ENCODE peak calls at places on chromosome 16, in five cellular contexts. One of them, this sample, is unnamed.
A peak's percentile ranks its signal among the peaks of the same experiment; 100 is the strongest.

GRCh38 chr16:89890200-89890599 is 16.8 kb downstream of the TCF25 start:
- DNase-seq in fibroblast of lung: peak; percentile 70
- DNase-seq in CD4-positive, CD25-positive, alpha-beta regulatory T cell: no peak
- DNase-seq in esophagus muscularis mucosa: no peak
- DNase-seq in A673: no peak
- DNase-seq in this sample: no peak

GRCh38 chr16:23482778-23483177 is 27.5 kb downstream of the GGA2 start:
- DNase-seq in esophagus muscularis mucosa: no peak
- DNase-seq in A673: no peak
- DNase-seq in CD4-positive, CD25-positive, alpha-beta regulatory T cell: no peak
- DNase-seq in fibroblast of lung: no peak
- DNase-seq in this sample: no peak

GRCh38 chr16:85986931-85987749 is 88.2 kb downstream of the IRF8 start:
- DNase-seq in A673: peak; percentile 23
- DNase-seq in fibroblast of lung: no peak
- DNase-seq in esophagus muscularis mucosa: no peak
- DNase-seq in CD4-positive, CD25-positive, alpha-beta regulatory T cell: no peak
- DNase-seq in this sample: no peak

GRCh38 chr16:59042296-59042695 is 308.2 kb upstream of the GOT2 start:
- DNase-seq in fibroblast of lung: peak; percentile 21
- DNase-seq in esophagus muscularis mucosa: no peak
- DNase-seq in CD4-positive, CD25-positive, alpha-beta regulatory T cell: no peak
- DNase-seq in A673: no peak
- DNase-seq in this sample: peak; percentile 27

GRCh38 chr16:47958726-47959125 is 197.1 kb downstream of the ABCC12 start:
- DNase-seq in fibroblast of lung: no peak
- DNase-seq in esophagus muscularis mucosa: no peak
- DNase-seq in A673: no peak
- DNase-seq in CD4-positive, CD25-positive, alpha-beta regulatory T cell: no peak
- DNase-seq in this sample: no peak

GRCh38 chr16:77540656-77541055 is 105.8 kb upstream of the ADAMTS18 start:
- DNase-seq in A673: no peak
- DNase-seq in esophagus muscularis mucosa: peak; percentile 47
- DNase-seq in CD4-positive, CD25-positive, alpha-beta regulatory T cell: no peak
- DNase-seq in fibroblast of lung: peak; percentile 85
- DNase-seq in this sample: no peak

GRCh38 chr16:65414284-65414984 is 292.6 kb upstream of the CDH11 start:
- DNase-seq in fibroblast of lung: peak; percentile 93
- DNase-seq in CD4-positive, CD25-positive, alpha-beta regulatory T cell: no peak
- DNase-seq in esophagus muscularis mucosa: no peak
- DNase-seq in A673: no peak
- DNase-seq in this sample: no peak

GRCh38 chr16:75443301-75443700 is 10.0 kb upstream of the CFDP1 start:
- DNase-seq in CD4-positive, CD25-positive, alpha-beta regulatory T cell: no peak
- DNase-seq in esophagus muscularis mucosa: no peak
- DNase-seq in A673: peak; percentile 56
- DNase-seq in fibroblast of lung: peak; percentile 27
- DNase-seq in this sample: no peak

GRCh38 chr16:10895053-10895946 is 18.3 kb downstream of the CIITA start:
- DNase-seq in CD4-positive, CD25-positive, alpha-beta regulatory T cell: no peak
- DNase-seq in esophagus muscularis mucosa: no peak
- DNase-seq in fibroblast of lung: peak; percentile 32
- DNase-seq in A673: peak; percentile 62
- DNase-seq in this sample: peak; percentile 33

GRCh38 chr16:15518412-15519351 is 84.3 kb downstream of the BMERB1 start:
- DNase-seq in esophagus muscularis mucosa: peak; percentile 95
- DNase-seq in CD4-positive, CD25-positive, alpha-beta regulatory T cell: no peak
- DNase-seq in fibroblast of lung: peak; percentile 90
- DNase-seq in A673: peak; percentile 28
- DNase-seq in this sample: no peak

GRCh38 chr16:14562691-14563491 is 67.2 kb downstream of the PARN start:
- DNase-seq in fibroblast of lung: peak; percentile 61
- DNase-seq in CD4-positive, CD25-positive, alpha-beta regulatory T cell: no peak
- DNase-seq in esophagus muscularis mucosa: no peak
- DNase-seq in A673: peak; percentile 15
- DNase-seq in this sample: no peak

GRCh38 chr16:35215287-35215686 is 1755.9 kb downstream of the TP53TG3F start:
- DNase-seq in esophagus muscularis mucosa: no peak
- DNase-seq in fibroblast of lung: no peak
- DNase-seq in CD4-positive, CD25-positive, alpha-beta regulatory T cell: no peak
- DNase-seq in A673: no peak
- DNase-seq in this sample: no peak

GRCh38 chr16:83738926-83739503 is 68.8 kb upstream of the HSBP1 start:
- DNase-seq in A673: no peak
- DNase-seq in CD4-positive, CD25-positive, alpha-beta regulatory T cell: no peak
- DNase-seq in fibroblast of lung: peak; percentile 82
- DNase-seq in esophagus muscularis mucosa: no peak
- DNase-seq in this sample: no peak

GRCh38 chr16:51151435-51151950 is 423 bp upstream of the SALL1 start:
- DNase-seq in esophagus muscularis mucosa: no peak
- DNase-seq in A673: peak; percentile 87
- DNase-seq in CD4-positive, CD25-positive, alpha-beta regulatory T cell: no peak
- DNase-seq in fibroblast of lung: peak; percentile 92
- DNase-seq in this sample: no peak

GRCh38 chr16:49524578-49525315 is 151.1 kb downstream of the C16orf78 start:
- DNase-seq in esophagus muscularis mucosa: no peak
- DNase-seq in fibroblast of lung: no peak
- DNase-seq in CD4-positive, CD25-positive, alpha-beta regulatory T cell: no peak
- DNase-seq in A673: no peak
- DNase-seq in this sample: no peak

GRCh38 chr16:51971184-51971583 is 575.8 kb downstream of the TOX3 start:
- DNase-seq in fibroblast of lung: no peak
- DNase-seq in CD4-positive, CD25-positive, alpha-beta regulatory T cell: no peak
- DNase-seq in esophagus muscularis mucosa: no peak
- DNase-seq in A673: peak; percentile 74
- DNase-seq in this sample: no peak

GRCh38 chr16:78390070-78390469 is 290.6 kb downstream of the WWOX start:
- DNase-seq in esophagus muscularis mucosa: no peak
- DNase-seq in fibroblast of lung: no peak
- DNase-seq in CD4-positive, CD25-positive, alpha-beta regulatory T cell: no peak
- DNase-seq in A673: no peak
- DNase-seq in this sample: no peak

GRCh38 chr16:533391-534088 is 6.0 kb downstream of the CAPN15 start:
- DNase-seq in fibroblast of lung: no peak
- DNase-seq in CD4-positive, CD25-positive, alpha-beta regulatory T cell: no peak
- DNase-seq in A673: no peak
- DNase-seq in esophagus muscularis mucosa: no peak
- DNase-seq in this sample: no peak

DNA sequence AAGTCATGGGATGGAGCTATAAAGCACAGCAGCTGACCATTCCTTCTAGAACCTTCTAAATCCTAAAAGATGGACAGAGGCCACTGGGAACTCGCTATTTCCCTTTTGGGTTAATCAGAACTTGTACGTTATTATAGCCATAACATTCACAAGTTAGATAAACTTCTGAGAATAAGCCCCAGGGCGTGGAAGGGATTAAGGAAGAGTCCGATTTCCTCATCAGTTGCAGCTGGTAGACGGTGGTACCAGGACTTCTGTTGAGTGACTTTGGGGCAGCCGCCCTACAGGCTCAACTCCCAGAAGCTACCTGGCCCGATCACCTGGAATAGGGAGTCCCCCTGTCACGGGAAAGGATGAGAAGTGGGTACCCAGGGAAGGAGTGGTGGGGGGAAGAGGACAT is 370.1 kb upstream of the ZFHX3 start:
- DNase-seq in esophagus muscularis mucosa: no peak
- DNase-seq in fibroblast of lung: no peak
- DNase-seq in CD4-positive, CD25-positive, alpha-beta regulatory T cell: no peak
- DNase-seq in A673: no peak
- DNase-seq in this sample: no peak
- H3K4me3 ChIP-seq in esophagus muscularis mucosa: no peak overlapping the region
- H3K4me3 ChIP-seq in fibroblast of lung: no peak overlapping the region
- H3K4me3 ChIP-seq in CD4-positive, CD25-positive, alpha-beta regulatory T cell: no peak overlapping the region
- H3K4me3 ChIP-seq in A673: no peak overlapping the region
- H3K4me3 ChIP-seq in this sample: no peak overlapping the region

GRCh38 chr16:87762071-87762571 is 3.7 kb downstream of the KLHDC4 start:
- DNase-seq in fibroblast of lung: no peak
- DNase-seq in esophagus muscularis mucosa: no peak
- DNase-seq in A673: no peak
- DNase-seq in CD4-positive, CD25-positive, alpha-beta regulatory T cell: no peak
- DNase-seq in this sample: no peak
- H3K4me3 ChIP-seq in fibroblast of lung: no peak overlapping the region
- H3K4me3 ChIP-seq in esophagus muscularis mucosa: no peak overlapping the region
- H3K4me3 ChIP-seq in A673: no peak overlapping the region
- H3K4me3 ChIP-seq in CD4-positive, CD25-positive, alpha-beta regulatory T cell: no peak overlapping the region
- H3K4me3 ChIP-seq in this sample: no peak overlapping the region

GRCh38 chr16:70418993-70419318 is 19.9 kb downstream of the ST3GAL2 start:
- DNase-seq in fibroblast of lung: no peak
- DNase-seq in A673: no peak
- DNase-seq in esophagus muscularis mucosa: no peak
- DNase-seq in CD4-positive, CD25-positive, alpha-beta regulatory T cell: no peak
- DNase-seq in this sample: no peak
- H3K4me3 ChIP-seq in fibroblast of lung: no peak overlapping the region
- H3K4me3 ChIP-seq in A673: no peak overlapping the region
- H3K4me3 ChIP-seq in esophagus muscularis mucosa: no peak overlapping the region
- H3K4me3 ChIP-seq in CD4-positive, CD25-positive, alpha-beta regulatory T cell: peak overlapping the region; percentile 41
- H3K4me3 ChIP-seq in this sample: peak overlapping the region; percentile 5

GRCh38 chr16:29972500-29972899 is 1.2 kb upstream of the TAOK2 start:
- DNase-seq in fibroblast of lung: no peak
- DNase-seq in CD4-positive, CD25-positive, alpha-beta regulatory T cell: no peak
- DNase-seq in A673: no peak
- DNase-seq in esophagus muscularis mucosa: no peak
- DNase-seq in this sample: no peak

GRCh38 chr16:29968205-29968604 is 5.5 kb upstream of the TAOK2 start:
- DNase-seq in fibroblast of lung: no peak
- DNase-seq in A673: no peak
- DNase-seq in CD4-positive, CD25-positive, alpha-beta regulatory T cell: no peak
- DNase-seq in esophagus muscularis mucosa: no peak
- DNase-seq in this sample: no peak

GRCh38 chr16:29973384-29974246 is at the start of gene TAOK2:
- DNase-seq in CD4-positive, CD25-positive, alpha-beta regulatory T cell: peak; percentile 93
- DNase-seq in A673: peak; percentile 99
- DNase-seq in fibroblast of lung: peak; percentile 99
- DNase-seq in esophagus muscularis mucosa: peak; percentile 99
- DNase-seq in this sample: peak; percentile 97

GRCh38 chr16:29972992-29973383 is 680 bp upstream of the TAOK2 start:
- DNase-seq in CD4-positive, CD25-positive, alpha-beta regulatory T cell: no peak
- DNase-seq in A673: no peak
- DNase-seq in fibroblast of lung: no peak
- DNase-seq in esophagus muscularis mucosa: no peak
- DNase-seq in this sample: no peak

GRCh38 chr16:29971304-29971703 is 2.4 kb upstream of the TAOK2 start:
- DNase-seq in fibroblast of lung: no peak
- DNase-seq in CD4-positive, CD25-positive, alpha-beta regulatory T cell: no peak
- DNase-seq in A673: no peak
- DNase-seq in esophagus muscularis mucosa: no peak
- DNase-seq in this sample: no peak
- H3K4me3 ChIP-seq in fibroblast of lung: no peak overlapping the region
- H3K4me3 ChIP-seq in CD4-positive, CD25-positive, alpha-beta regulatory T cell: no peak overlapping the region
- H3K4me3 ChIP-seq in A673: no peak overlapping the region
- H3K4me3 ChIP-seq in esophagus muscularis mucosa: no peak overlapping the region
- H3K4me3 ChIP-seq in this sample: no peak overlapping the region

DNA sequence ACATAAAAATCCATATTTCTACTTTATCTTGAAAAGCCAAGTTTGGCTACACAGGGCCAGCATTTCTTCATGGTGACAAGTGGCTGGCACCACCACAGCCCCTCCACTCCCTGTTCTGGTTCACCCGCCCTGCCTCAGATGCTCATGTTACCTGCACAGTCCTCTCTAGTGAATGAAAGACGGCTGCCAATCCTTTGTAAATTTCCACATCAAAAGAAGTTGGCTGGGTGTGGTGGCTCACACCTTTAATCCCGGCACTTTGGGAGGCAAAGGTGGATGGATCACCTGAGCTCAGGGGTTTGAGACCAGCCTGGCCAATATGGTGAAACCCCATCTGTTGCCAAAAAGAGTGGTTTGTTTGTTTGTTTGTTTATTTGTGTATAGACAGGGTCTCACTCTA is 19.9 kb upstream of the CORO1A start:
- DNase-seq in fibroblast of lung: no peak
- DNase-seq in esophagus muscularis mucosa: no peak
- DNase-seq in A673: no peak
- DNase-seq in CD4-positive, CD25-positive, alpha-beta regulatory T cell: no peak
- DNase-seq in this sample: no peak
- H3K4me3 ChIP-seq in fibroblast of lung: no peak overlapping the region
- H3K4me3 ChIP-seq in esophagus muscularis mucosa: no peak overlapping the region
- H3K4me3 ChIP-seq in A673: no peak overlapping the region
- H3K4me3 ChIP-seq in CD4-positive, CD25-positive, alpha-beta regulatory T cell: no peak overlapping the region
- H3K4me3 ChIP-seq in this sample: no peak overlapping the region

GRCh38 chr16:24670623-24671454 is 58.6 kb upstream of the TNRC6A start:
- DNase-seq in A673: peak; percentile 79
- DNase-seq in fibroblast of lung: peak; percentile 89
- DNase-seq in esophagus muscularis mucosa: peak; percentile 93
- DNase-seq in CD4-positive, CD25-positive, alpha-beta regulatory T cell: no peak
- DNase-seq in this sample: no peak
- H3K4me3 ChIP-seq in A673: no peak overlapping the region
- H3K4me3 ChIP-seq in fibroblast of lung: no peak overlapping the region
- H3K4me3 ChIP-seq in esophagus muscularis mucosa: peak overlapping the region; percentile 16
- H3K4me3 ChIP-seq in CD4-positive, CD25-positive, alpha-beta regulatory T cell: no peak overlapping the region
- H3K4me3 ChIP-seq in this sample: no peak overlapping the region

DNA sequence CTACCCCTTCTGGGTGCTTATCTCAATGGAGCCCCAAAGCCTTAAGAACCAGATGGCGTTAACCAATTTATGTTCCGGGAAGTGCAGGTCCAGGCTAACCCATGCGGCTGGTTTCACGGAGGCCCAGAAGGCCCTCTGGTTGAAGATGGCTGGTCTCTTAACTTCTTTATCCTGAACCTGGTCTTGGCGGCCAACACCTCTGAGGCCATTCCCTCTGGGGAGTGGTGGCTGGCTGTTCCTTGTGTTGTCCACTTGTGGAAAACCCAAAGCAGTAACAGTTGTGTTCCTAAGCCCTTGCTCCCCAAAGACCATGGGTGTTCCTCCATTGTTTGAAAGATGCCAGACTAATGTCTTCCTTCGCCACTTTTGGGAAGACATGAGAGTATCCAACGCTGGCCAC is 1.5 kb downstream of the CDYL2 start:
- DNase-seq in CD4-positive, CD25-positive, alpha-beta regulatory T cell: no peak
- DNase-seq in A673: no peak
- DNase-seq in esophagus muscularis mucosa: no peak
- DNase-seq in fibroblast of lung: no peak
- DNase-seq in this sample: no peak
- H3K4me3 ChIP-seq in CD4-positive, CD25-positive, alpha-beta regulatory T cell: peak overlapping the region; percentile 16
- H3K4me3 ChIP-seq in A673: no peak overlapping the region
- H3K4me3 ChIP-seq in esophagus muscularis mucosa: peak overlapping the region; percentile 56
- H3K4me3 ChIP-seq in fibroblast of lung: no peak overlapping the region
- H3K4me3 ChIP-seq in this sample: no peak overlapping the region

DNA sequence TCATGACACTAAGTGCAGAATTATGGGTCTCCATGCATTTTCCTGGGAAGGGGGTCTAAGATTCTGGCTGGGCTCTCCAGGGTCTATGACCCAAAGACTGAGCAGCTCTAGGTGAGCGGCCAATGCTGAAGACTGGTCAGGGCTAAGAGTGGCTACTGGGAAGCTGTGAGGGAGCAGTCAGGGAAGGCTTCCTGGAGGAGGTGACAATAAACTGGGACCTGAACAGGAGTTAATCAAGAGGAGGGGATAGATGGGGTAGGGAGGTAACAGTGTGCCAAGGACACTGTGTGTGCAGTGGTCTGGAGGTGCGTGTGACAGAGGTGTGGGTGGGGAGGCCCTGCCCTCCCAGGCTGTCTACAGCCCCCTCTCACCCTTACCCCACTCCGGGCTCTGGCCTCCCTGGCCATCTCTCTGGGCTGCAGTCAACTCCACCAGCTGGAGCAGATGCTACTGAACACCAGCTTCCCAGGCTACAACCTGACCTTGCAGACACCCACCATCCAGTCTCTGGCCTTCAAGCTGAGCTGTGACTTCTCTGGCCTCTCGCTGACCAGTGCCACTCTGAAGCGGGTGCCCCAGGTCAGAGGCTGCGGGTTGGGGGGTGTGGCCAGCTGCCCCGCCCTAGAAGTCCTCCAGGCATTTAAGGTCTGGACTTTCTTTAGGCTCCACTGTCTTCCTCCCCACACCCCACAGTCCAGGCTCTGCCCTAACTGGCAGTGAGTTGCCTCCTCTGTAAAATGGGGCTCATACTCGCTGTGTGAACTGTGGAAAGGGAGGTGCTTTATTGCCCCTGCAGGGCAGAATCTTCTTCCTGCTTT is 20.4 kb downstream of the ADGRG5 start:
- DNase-seq in fibroblast of lung: no peak
- DNase-seq in esophagus muscularis mucosa: no peak
- DNase-seq in A673: no peak
- DNase-seq in CD4-positive, CD25-positive, alpha-beta regulatory T cell: no peak
- DNase-seq in this sample: no peak
- H3K4me3 ChIP-seq in fibroblast of lung: no peak overlapping the region
- H3K4me3 ChIP-seq in esophagus muscularis mucosa: no peak overlapping the region
- H3K4me3 ChIP-seq in A673: no peak overlapping the region
- H3K4me3 ChIP-seq in CD4-positive, CD25-positive, alpha-beta regulatory T cell: no peak overlapping the region
- H3K4me3 ChIP-seq in this sample: no peak overlapping the region